ENCODE peak calls at places on chromosomes 12 and 14, in seven cellular contexts. Q, D, P, T, U, V and Z are unnamed samples.

GRCh38 chr12:4483885-4484823 is 38.5 kb upstream of the FGF6 start:
- DNase-seq in Q (no peak), T (no peak), U (no peak), P (peak), D (no peak), V (peak), Z (no peak)

GRCh38 chr12:11621797-11622423 is 27.6 kb upstream of the ETV6 start:
- DNase-seq in V (peak), Q (no peak), T (no peak), D (no peak), U (peak), P (no peak), Z (peak)

GRCh38 chr14:61973981-61974380 is 211.8 kb downstream of the SNAPC1 start:
- DNase-seq in T (no peak), Q (no peak), U (no peak), D (peak), V (no peak), P (no peak), Z (no peak)

GRCh38 chr12:124687695-124688301 is 120.4 kb upstream of the NCOR2 start:
- DNase-seq in U (no peak), P (no peak), D (no peak), V (no peak), T (no peak), Q (no peak), Z (peak)

GRCh38 chr12:104215638-104216297 is at the start of gene TXNRD1:
- DNase-seq in Q (peak), U (no peak), T (peak), P (peak), V (peak), D (peak), Z (peak)

GRCh38 chr12:52225752-52226151 is 7.3 kb upstream of the KRT7 start:
- DNase-seq in P (no peak), V (no peak), T (no peak), D (no peak), U (no peak), Q (peak), Z (no peak)

GRCh38 chr12:113103756-113104450 is 31.7 kb downstream of the RASAL1 start:
- DNase-seq in U (no peak), P (peak), D (no peak), Q (no peak), T (peak), V (peak), Z (peak)

GRCh38 chr12:122394626-122395194 is 27.8 kb downstream of the CLIP1 start:
- DNase-seq in P (no peak), T (no peak), U (no peak), Q (no peak), D (no peak), V (no peak), Z (no peak)

GRCh38 chr12:113273053-113273725 is 51.9 kb downstream of the TPCN1 start:
- DNase-seq in U (no peak), Q (no peak), D (no peak), T (no peak), P (no peak), V (no peak), Z (no peak)